ENCODE peak calls at places on chromosomes 11 and 22, in eight cellular contexts. I, V, L, O, P, W, G and T are unnamed samples.

GRCh38 chr11:62688481-62688880 is 849 bp downstream of the LRRN4CL start:
- DNase-seq in I (no peak), V (no peak), L (no peak), O (no peak), P (no peak), W (no peak), G (no peak), T (no peak)

GRCh38 chr11:13216019-13217006 is 61.3 kb upstream of the BMAL1 start:
- DNase-seq in I (peak; percentile 70), V (no peak), L (peak; percentile 98), O (no peak), P (no peak), W (no peak), G (peak; percentile 61), T (peak; percentile 44)

GRCh38 chr22:19631899-19632670 is 82.2 kb upstream of the SEPTIN5 start:
- DNase-seq in I (peak; percentile 50), V (no peak), L (peak; percentile 27), O (no peak), P (no peak), W (peak; percentile 33), G (peak; percentile 78), T (no peak)

GRCh38 chr11:104907521-104908185 is 9.4 kb upstream of the CASP12 start:
- DNase-seq in I (no peak), V (no peak), L (peak; percentile 94), O (no peak), P (no peak), W (no peak), G (no peak), T (no peak)

GRCh38 chr22:38305481-38306448 is 11.5 kb downstream of the CSNK1E start:
- DNase-seq in I (no peak), V (no peak), L (peak; percentile 54), O (no peak), P (no peak), W (peak; percentile 73), G (peak; percentile 49), T (no peak)

GRCh38 chr22:33519140-33519973 is 400.9 kb downstream of the LARGE1 start:
- DNase-seq in I (no peak), V (peak; percentile 76), L (peak; percentile 61), O (peak; percentile 32), P (no peak), W (peak; percentile 84), G (peak; percentile 78), T (no peak)

GRCh38 chr11:35006389-35007128 is 90.1 kb downstream of the PDHX start:
- DNase-seq in I (no peak), V (no peak), L (peak; percentile 37), O (no peak), P (no peak), W (peak; percentile 8), G (no peak), T (no peak)

GRCh38 chr11:119147604-119148333 is 1.1 kb upstream of the ABCG4 start:
- DNase-seq in I (no peak), V (no peak), L (no peak), O (no peak), P (no peak), W (peak; percentile 50), G (peak; percentile 23), T (peak; percentile 22)

GRCh38 chr22:48267681-48268080 is 1505.2 kb downstream of the TBC1D22A start:
- DNase-seq in I (no peak), V (no peak), L (no peak), O (no peak), P (no peak), W (no peak), G (no peak), T (no peak)

GRCh38 chr22:19965771-19966709 is 24.4 kb upstream of the TXNRD2 start:
- DNase-seq in I (no peak), V (no peak), L (no peak), O (no peak), P (no peak), W (peak; percentile 39), G (peak; percentile 72), T (peak; percentile 68)

DNA sequence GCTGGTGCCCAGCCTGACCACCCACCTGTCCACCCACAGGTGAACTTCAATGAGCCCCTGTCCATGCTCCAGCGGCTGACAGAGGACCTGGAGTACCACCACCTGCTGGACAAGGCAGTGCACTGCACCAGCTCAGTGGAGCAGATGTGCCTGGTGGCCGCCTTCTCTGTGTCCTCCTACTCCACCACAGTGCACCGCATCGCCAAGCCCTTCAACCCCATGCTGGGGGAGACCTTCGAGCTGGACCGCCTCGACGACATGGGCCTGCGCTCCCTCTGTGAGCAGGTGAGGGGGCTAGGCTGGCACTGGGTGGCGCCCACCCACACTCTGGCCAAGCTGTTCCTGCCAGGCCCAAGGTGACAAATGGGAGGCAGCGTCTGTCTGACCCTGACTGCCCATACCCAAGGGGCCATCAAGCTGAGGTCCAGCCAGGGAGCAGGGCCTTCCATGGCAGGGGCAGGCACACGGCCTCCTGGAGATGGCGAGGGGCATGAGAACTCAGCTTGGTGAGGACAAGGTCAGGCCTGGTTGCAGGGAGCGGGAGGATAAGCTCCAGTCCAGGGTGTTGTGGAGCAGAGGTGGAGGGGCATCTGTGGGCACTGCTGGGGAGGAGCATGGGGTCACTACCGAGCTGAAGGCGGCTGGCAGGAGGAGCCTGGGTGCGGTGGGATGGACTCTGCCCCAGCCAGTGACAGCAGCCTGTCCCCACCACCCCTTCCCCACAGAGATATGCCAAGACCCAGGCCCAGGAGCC is 77.7 kb downstream of the MORC2 start:
- DNase-seq in I (peak; percentile 66), V (no peak), L (peak; percentile 10), O (peak; percentile 53), P (no peak), W (peak; percentile 22), G (peak; percentile 61), T (no peak)
- H3K4me1 ChIP-seq in I (no peaks in the 10 kb centered on the region), V (no peaks in the 10 kb centered on the region), L (no peaks in the 10 kb centered on the region), O (no peaks in the 10 kb centered on the region), P (peaks cover 17% of the 10 kb centered on the region), W (no peaks in the 10 kb centered on the region), G (no peaks in the 10 kb centered on the region), T (no peaks in the 10 kb centered on the region)

GRCh38 chr11:680970-681369 is 14.1 kb downstream of the DEAF1 start:
- DNase-seq in I (no peak), V (no peak), L (no peak), O (no peak), P (no peak), W (no peak), G (no peak), T (peak; percentile 28)
- H3K27ac ChIP-seq in I (no peak overlapping the region), V (no peak overlapping the region), L (no peak overlapping the region), O (no peak overlapping the region), P (no peak overlapping the region), W (no peak overlapping the region), G (no peak overlapping the region), T (no peak overlapping the region)

GRCh38 chr11:124747406-124748099 is 4.5 kb downstream of the VSIG2 start:
- DNase-seq in I (no peak), V (no peak), L (no peak), O (no peak), P (no peak), W (no peak), G (no peak), T (no peak)
- H3K4me3 ChIP-seq in I (peak overlapping the region; percentile 60), V (no peak overlapping the region), L (no peak overlapping the region), O (no peak overlapping the region), P (peak overlapping the region; percentile 97), W (peak overlapping the region; percentile 70), G (peak overlapping the region; percentile 49), T (no peak overlapping the region)

GRCh38 chr22:46618667-46619066 is 1.5 kb upstream of the GRAMD4 start:
- DNase-seq in I (no peak), V (no peak), L (no peak), O (no peak), P (no peak), W (no peak), G (no peak), T (peak; percentile 63)
- H3K4me1 ChIP-seq in I (peaks cover 28% of the 10 kb centered on the region), V (peaks cover 39% of the 10 kb centered on the region), L (peaks cover 5% of the 10 kb centered on the region), O (peaks cover 23% of the 10 kb centered on the region), P (peaks cover 13% of the 10 kb centered on the region), W (peaks cover 11% of the 10 kb centered on the region), G (peaks cover 16% of the 10 kb centered on the region), T (peaks cover 32% of the 10 kb centered on the region)

GRCh38 chr22:32353840-32354239 is 3.8 kb upstream of the RFPL3 start:
- DNase-seq in I (no peak), V (no peak), L (no peak), O (no peak), P (no peak), W (no peak), G (no peak), T (no peak)

GRCh38 chr22:32352681-32353080 is 5.0 kb upstream of the RFPL3 start:
- DNase-seq in I (no peak), V (no peak), L (no peak), O (no peak), P (no peak), W (no peak), G (no peak), T (no peak)

GRCh38 chr22:32355760-32356159 is 1.9 kb upstream of the RFPL3 start:
- DNase-seq in I (no peak), V (no peak), L (no peak), O (no peak), P (no peak), W (peak; percentile 22), G (peak; percentile 45), T (no peak)

GRCh38 chr22:32353292-32353691 is 4.4 kb upstream of the RFPL3 start:
- DNase-seq in I (no peak), V (no peak), L (no peak), O (no peak), P (no peak), W (no peak), G (no peak), T (no peak)

GRCh38 chr22:32354360-32355351 is 3.0 kb upstream of the RFPL3 start:
- DNase-seq in I (no peak), V (no peak), L (peak; percentile 67), O (no peak), P (no peak), W (peak; percentile 1), G (no peak), T (no peak)
- H3K27ac ChIP-seq in I (no peak overlapping the region), V (no peak overlapping the region), L (no peak overlapping the region), O (no peak overlapping the region), P (no peak overlapping the region), W (no peak overlapping the region), G (no peak overlapping the region), T (no peak overlapping the region)